ENCODE peak calls at places on chromosomes 3 and 15, in five cellular contexts. One of them, this sample, is unnamed. For H3K36me3, the result is how much of the 10 kb centered on the place peaks cover.

GRCh38 chr15:101013769-101014223 is 94.6 kb downstream of the LRRK1 start:
- DNase-seq in neural progenitor cell: no peak
- DNase-seq in kidney epithelial cell: no peak
- DNase-seq in CD4-positive, CD25-positive, alpha-beta regulatory T cell: no peak
- DNase-seq in hepatocyte: no peak
- DNase-seq in this sample: no peak

GRCh38 chr3:15452961-15453360 is 25.6 kb downstream of the EAF1 start:
- DNase-seq in neural progenitor cell: no peak
- DNase-seq in kidney epithelial cell: no peak
- DNase-seq in hepatocyte: no peak
- DNase-seq in CD4-positive, CD25-positive, alpha-beta regulatory T cell: no peak
- DNase-seq in this sample: no peak

GRCh38 chr3:72998489-72998888 is 1.9 kb downstream of the PPP4R2 start:
- DNase-seq in neural progenitor cell: no peak
- DNase-seq in CD4-positive, CD25-positive, alpha-beta regulatory T cell: no peak
- DNase-seq in hepatocyte: no peak
- DNase-seq in kidney epithelial cell: no peak
- DNase-seq in this sample: no peak

GRCh38 chr3:52502808-52503350 is 7.7 kb downstream of the STAB1 start:
- DNase-seq in neural progenitor cell: no peak
- DNase-seq in kidney epithelial cell: no peak
- DNase-seq in CD4-positive, CD25-positive, alpha-beta regulatory T cell: no peak
- DNase-seq in hepatocyte: no peak
- DNase-seq in this sample: no peak

GRCh38 chr3:192888121-192888520 is 29.5 kb downstream of the MB21D2 start:
- DNase-seq in hepatocyte: peak
- DNase-seq in neural progenitor cell: no peak
- DNase-seq in CD4-positive, CD25-positive, alpha-beta regulatory T cell: no peak
- DNase-seq in kidney epithelial cell: no peak
- DNase-seq in this sample: no peak

GRCh38 chr3:61574854-61575253 is 13.5 kb downstream of the PTPRG start:
- DNase-seq in neural progenitor cell: no peak
- DNase-seq in hepatocyte: no peak
- DNase-seq in kidney epithelial cell: peak
- DNase-seq in CD4-positive, CD25-positive, alpha-beta regulatory T cell: no peak
- DNase-seq in this sample: no peak

GRCh38 chr3:38580450-38581382 is 68.8 kb downstream of the SCN5A start:
- DNase-seq in hepatocyte: no peak
- DNase-seq in kidney epithelial cell: no peak
- DNase-seq in neural progenitor cell: no peak
- DNase-seq in CD4-positive, CD25-positive, alpha-beta regulatory T cell: no peak
- DNase-seq in this sample: peak

GRCh38 chr3:12308517-12308916 is 19.6 kb downstream of the PPARG start:
- DNase-seq in CD4-positive, CD25-positive, alpha-beta regulatory T cell: no peak
- DNase-seq in kidney epithelial cell: peak
- DNase-seq in hepatocyte: peak
- DNase-seq in neural progenitor cell: no peak
- DNase-seq in this sample: no peak

GRCh38 chr3:14379842-14380241 is 22.6 kb upstream of the SLC6A6 start:
- DNase-seq in neural progenitor cell: no peak
- DNase-seq in hepatocyte: no peak
- DNase-seq in kidney epithelial cell: no peak
- DNase-seq in CD4-positive, CD25-positive, alpha-beta regulatory T cell: no peak
- DNase-seq in this sample: no peak

GRCh38 chr3:18556001-18556408 is 130.9 kb upstream of the SATB1 start:
- DNase-seq in neural progenitor cell: no peak
- DNase-seq in hepatocyte: no peak
- DNase-seq in CD4-positive, CD25-positive, alpha-beta regulatory T cell: no peak
- DNase-seq in kidney epithelial cell: no peak
- DNase-seq in this sample: no peak

GRCh38 chr3:126666600-126667528 is 11.9 kb upstream of the TXNRD3 start:
- DNase-seq in neural progenitor cell: no peak
- DNase-seq in kidney epithelial cell: no peak
- DNase-seq in hepatocyte: no peak
- DNase-seq in CD4-positive, CD25-positive, alpha-beta regulatory T cell: no peak
- DNase-seq in this sample: no peak

GRCh38 chr3:93867425-93867824 is 106.3 kb downstream of the PROS1 start:
- DNase-seq in neural progenitor cell: no peak
- DNase-seq in hepatocyte: no peak
- DNase-seq in CD4-positive, CD25-positive, alpha-beta regulatory T cell: no peak
- DNase-seq in kidney epithelial cell: no peak
- DNase-seq in this sample: no peak

GRCh38 chr3:37892917-37893595 is 31.4 kb downstream of the CTDSPL start:
- DNase-seq in kidney epithelial cell: peak
- DNase-seq in hepatocyte: peak
- DNase-seq in CD4-positive, CD25-positive, alpha-beta regulatory T cell: no peak
- DNase-seq in neural progenitor cell: no peak
- DNase-seq in this sample: no peak

GRCh38 chr3:42090973-42091731 is at the start of gene TRAK1:
- DNase-seq in CD4-positive, CD25-positive, alpha-beta regulatory T cell: no peak
- DNase-seq in hepatocyte: peak
- DNase-seq in kidney epithelial cell: no peak
- DNase-seq in neural progenitor cell: no peak
- DNase-seq in this sample: no peak

GRCh38 chr3:111210866-111211564 is 139.4 kb downstream of the NECTIN3 start:
- DNase-seq in CD4-positive, CD25-positive, alpha-beta regulatory T cell: no peak
- DNase-seq in hepatocyte: no peak
- DNase-seq in kidney epithelial cell: no peak
- DNase-seq in neural progenitor cell: peak
- DNase-seq in this sample: no peak

GRCh38 chr3:123687286-123687685 is 102.4 kb upstream of the HACD2 start:
- DNase-seq in hepatocyte: no peak
- DNase-seq in kidney epithelial cell: no peak
- DNase-seq in CD4-positive, CD25-positive, alpha-beta regulatory T cell: no peak
- DNase-seq in neural progenitor cell: no peak
- DNase-seq in this sample: no peak

GRCh38 chr15:99232740-99233139 is 16.6 kb downstream of the TTC23 start:
- DNase-seq in hepatocyte: no peak
- DNase-seq in CD4-positive, CD25-positive, alpha-beta regulatory T cell: no peak
- DNase-seq in neural progenitor cell: no peak
- DNase-seq in kidney epithelial cell: no peak
- DNase-seq in this sample: no peak

GRCh38 chr3:64266065-64266874 is 41.0 kb upstream of the PRICKLE2 start:
- DNase-seq in kidney epithelial cell: peak
- DNase-seq in neural progenitor cell: no peak
- DNase-seq in CD4-positive, CD25-positive, alpha-beta regulatory T cell: no peak
- DNase-seq in hepatocyte: peak
- DNase-seq in this sample: no peak

GRCh38 chr15:68652141-68652540 is 73.3 kb downstream of the CORO2B start:
- DNase-seq in neural progenitor cell: peak
- DNase-seq in CD4-positive, CD25-positive, alpha-beta regulatory T cell: no peak
- DNase-seq in kidney epithelial cell: no peak
- DNase-seq in hepatocyte: no peak
- DNase-seq in this sample: no peak

GRCh38 chr3:186882881-186883685 is 40.6 kb downstream of the ADIPOQ start:
- DNase-seq in CD4-positive, CD25-positive, alpha-beta regulatory T cell: no peak
- DNase-seq in hepatocyte: no peak
- DNase-seq in neural progenitor cell: no peak
- DNase-seq in kidney epithelial cell: peak
- DNase-seq in this sample: peak

GRCh38 chr15:55859681-55860080 is 116.7 kb upstream of the PRTG start:
- DNase-seq in CD4-positive, CD25-positive, alpha-beta regulatory T cell: no peak
- DNase-seq in hepatocyte: no peak
- DNase-seq in neural progenitor cell: no peak
- DNase-seq in kidney epithelial cell: no peak
- DNase-seq in this sample: no peak

GRCh38 chr3:65939841-65940246 is 98.9 kb downstream of the MAGI1 start:
- DNase-seq in kidney epithelial cell: no peak
- DNase-seq in CD4-positive, CD25-positive, alpha-beta regulatory T cell: no peak
- DNase-seq in hepatocyte: no peak
- DNase-seq in neural progenitor cell: no peak
- DNase-seq in this sample: no peak

GRCh38 chr15:51625236-51625635 is 2.7 kb upstream of the DMXL2 start:
- DNase-seq in CD4-positive, CD25-positive, alpha-beta regulatory T cell: no peak
- DNase-seq in kidney epithelial cell: no peak
- DNase-seq in hepatocyte: no peak
- DNase-seq in neural progenitor cell: no peak
- DNase-seq in this sample: peak

GRCh38 chr3:129164500-129164899 is 3.6 kb upstream of the ISY1 start:
- DNase-seq in kidney epithelial cell: no peak
- DNase-seq in CD4-positive, CD25-positive, alpha-beta regulatory T cell: no peak
- DNase-seq in neural progenitor cell: no peak
- DNase-seq in hepatocyte: no peak
- DNase-seq in this sample: no peak

GRCh38 chr3:129160891-129161859 is at the start of gene ISY1:
- DNase-seq in hepatocyte: peak
- DNase-seq in kidney epithelial cell: peak
- DNase-seq in neural progenitor cell: peak
- DNase-seq in CD4-positive, CD25-positive, alpha-beta regulatory T cell: peak
- DNase-seq in this sample: peak

GRCh38 chr3:129162729-129163579 is 2.1 kb upstream of the ISY1 start:
- DNase-seq in neural progenitor cell: peak
- DNase-seq in kidney epithelial cell: no peak
- DNase-seq in hepatocyte: no peak
- DNase-seq in CD4-positive, CD25-positive, alpha-beta regulatory T cell: no peak
- DNase-seq in this sample: no peak

GRCh38 chr3:129161860-129162271 is 1.0 kb upstream of the ISY1 start:
- DNase-seq in hepatocyte: peak
- DNase-seq in kidney epithelial cell: no peak
- DNase-seq in neural progenitor cell: peak
- DNase-seq in CD4-positive, CD25-positive, alpha-beta regulatory T cell: no peak
- DNase-seq in this sample: no peak

GRCh38 chr3:129166579-129167332 is 5.9 kb upstream of the ISY1 start:
- DNase-seq in neural progenitor cell: no peak
- DNase-seq in hepatocyte: no peak
- DNase-seq in CD4-positive, CD25-positive, alpha-beta regulatory T cell: no peak
- DNase-seq in kidney epithelial cell: no peak
- DNase-seq in this sample: no peak
- H3K36me3 ChIP-seq in neural progenitor cell: under half
- H3K36me3 ChIP-seq in hepatocyte: under half
- H3K36me3 ChIP-seq in CD4-positive, CD25-positive, alpha-beta regulatory T cell: under half
- H3K36me3 ChIP-seq in kidney epithelial cell: under half
- H3K36me3 ChIP-seq in this sample: under half

DNA sequence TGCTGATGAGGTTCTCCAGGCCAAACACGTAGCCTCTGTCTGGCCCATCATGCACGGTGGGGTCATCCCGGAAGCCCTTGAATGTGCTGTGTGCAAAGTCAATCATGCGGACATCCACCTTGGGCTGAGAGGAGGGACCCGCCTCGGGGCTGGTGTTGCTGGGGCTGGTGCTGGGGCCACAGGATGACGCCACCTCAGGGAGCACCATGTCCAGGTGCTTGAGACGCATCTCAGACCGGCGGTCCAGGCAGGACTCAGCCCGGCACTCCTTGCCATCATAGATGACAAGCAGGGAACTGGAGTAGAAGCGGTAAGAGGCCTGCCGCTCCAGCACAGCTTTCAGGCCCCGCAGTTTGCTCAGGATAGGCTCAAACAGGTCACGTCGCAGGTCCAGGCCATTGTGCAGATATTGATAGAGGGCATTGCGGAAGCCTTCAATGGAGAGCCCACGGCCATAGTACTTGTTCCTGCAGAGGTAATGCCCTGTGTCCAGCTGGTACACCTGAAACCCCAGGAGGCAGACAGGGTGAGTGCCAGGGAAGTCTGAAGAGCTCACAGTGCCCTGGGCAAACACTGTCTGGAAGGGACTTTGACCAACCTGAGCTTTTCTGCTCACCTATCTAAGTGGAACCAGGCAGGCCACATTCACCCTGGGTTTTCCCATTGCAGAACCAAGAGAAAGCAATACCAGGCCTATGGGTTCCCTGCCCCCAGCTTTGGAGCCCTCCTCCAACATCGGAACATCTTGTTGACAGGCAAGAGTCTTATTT is 3.6 kb upstream of the GMPPB start:
- DNase-seq in CD4-positive, CD25-positive, alpha-beta regulatory T cell: no peak
- DNase-seq in hepatocyte: no peak
- DNase-seq in kidney epithelial cell: no peak
- DNase-seq in neural progenitor cell: no peak
- DNase-seq in this sample: no peak
- H3K4me3 ChIP-seq in CD4-positive, CD25-positive, alpha-beta regulatory T cell: no peak
- H3K4me3 ChIP-seq in hepatocyte: no peak
- H3K4me3 ChIP-seq in kidney epithelial cell: no peak
- H3K4me3 ChIP-seq in neural progenitor cell: no peak
- H3K4me3 ChIP-seq in this sample: no peak

DNA sequence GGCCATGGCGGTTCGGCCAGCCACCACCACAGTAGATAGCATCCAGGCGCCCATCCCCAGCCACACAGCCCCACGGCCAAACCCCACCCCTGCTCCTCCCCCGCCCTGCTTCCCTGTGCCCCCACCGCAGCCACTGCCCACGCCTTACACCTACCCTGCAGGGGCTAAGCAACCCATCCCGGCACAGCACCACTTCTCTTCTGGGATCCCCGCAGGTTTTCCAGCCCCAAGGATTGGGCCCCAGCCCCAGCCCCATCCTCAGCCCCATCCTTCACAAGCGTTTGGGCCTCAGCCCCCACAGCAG is 29.5 kb downstream of the PTPN23 start:
- DNase-seq in neural progenitor cell: no peak
- DNase-seq in hepatocyte: no peak
- DNase-seq in CD4-positive, CD25-positive, alpha-beta regulatory T cell: no peak
- DNase-seq in kidney epithelial cell: no peak
- DNase-seq in this sample: no peak
- H3K36me3 ChIP-seq in neural progenitor cell: under half
- H3K36me3 ChIP-seq in hepatocyte: under half
- H3K36me3 ChIP-seq in CD4-positive, CD25-positive, alpha-beta regulatory T cell: half or more
- H3K36me3 ChIP-seq in kidney epithelial cell: under half
- H3K36me3 ChIP-seq in this sample: under half

DNA sequence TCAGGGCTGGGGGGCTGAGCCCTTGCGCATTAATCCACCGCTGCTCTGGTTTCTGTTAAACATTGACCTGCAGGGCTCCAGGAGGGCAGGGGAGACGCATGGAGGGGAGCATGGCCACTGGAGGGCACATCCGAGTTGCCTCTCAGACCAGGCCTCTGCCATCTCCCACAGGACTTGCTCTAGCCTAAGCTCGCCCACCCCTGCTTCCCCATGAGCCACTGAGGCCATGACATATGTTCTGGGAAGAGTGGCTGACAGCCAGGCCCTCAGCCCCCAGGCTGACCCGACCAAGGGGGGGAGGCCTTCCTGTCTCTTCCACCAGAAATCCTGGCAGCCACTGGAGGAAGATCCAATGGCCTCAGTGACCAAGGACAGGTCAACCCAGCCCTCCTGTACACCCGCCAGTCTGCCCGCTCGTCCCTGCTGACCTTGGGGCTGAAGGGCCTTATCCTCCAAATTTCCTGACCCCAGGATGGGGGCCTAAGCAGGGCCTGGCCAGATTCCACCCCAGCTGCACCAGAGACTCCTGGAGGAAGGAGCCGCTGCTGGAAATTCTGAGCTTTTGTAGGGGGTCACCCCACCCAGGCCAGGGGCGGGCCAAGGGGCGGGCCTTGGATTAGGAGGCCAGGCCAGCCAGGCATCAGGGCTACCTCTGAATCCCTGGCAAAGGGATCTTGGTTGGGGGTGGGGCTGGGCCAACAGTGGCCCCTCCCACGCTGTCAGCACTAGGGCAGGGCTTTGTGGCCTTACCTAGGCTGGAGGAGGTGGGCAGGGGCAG is at the start of gene HYAL1:
- DNase-seq in kidney epithelial cell: no peak
- DNase-seq in CD4-positive, CD25-positive, alpha-beta regulatory T cell: no peak
- DNase-seq in neural progenitor cell: peak
- DNase-seq in hepatocyte: peak
- DNase-seq in this sample: peak
- H3K4me3 ChIP-seq in kidney epithelial cell: no peak
- H3K4me3 ChIP-seq in CD4-positive, CD25-positive, alpha-beta regulatory T cell: no peak
- H3K4me3 ChIP-seq in neural progenitor cell: no peak
- H3K4me3 ChIP-seq in hepatocyte: no peak
- H3K4me3 ChIP-seq in this sample: no peak